ENCODE peak calls at places on chromosomes 13 and 19, in four cellular contexts. L is left ventricle myocardium inferior, C is DND-41, X is trophoblast cell. Z is an unnamed sample.
A peak's percentile ranks its signal among the peaks of the same experiment; 100 is the strongest.

GRCh38 chr19:7394728-7395359 is 46.1 kb downstream of the ARHGEF18 start:
- DNase-seq in L (peak; percentile 87), C (peak; percentile 92), X (peak; percentile 93), Z (peak; percentile 68)

GRCh38 chr19:815775-816499 is 5.8 kb downstream of the PLPPR3 start:
- DNase-seq in L (no peak), C (no peak), X (no peak), Z (no peak)

GRCh38 chr13:50357586-50358118 is 342.4 kb downstream of the KCNRG start:
- DNase-seq in L (no peak), C (no peak), X (peak; percentile 78), Z (peak; percentile 34)

GRCh38 chr19:4870025-4870700 is 2.7 kb upstream of the PLIN3 start:
- DNase-seq in L (no peak), C (no peak), X (peak; percentile 91), Z (peak; percentile 91)

GRCh38 chr13:22298530-22298929 is 627.7 kb downstream of the FGF9 start:
- DNase-seq in L (no peak), C (no peak), X (no peak), Z (no peak)

GRCh38 chr19:581399-582111 is 8.1 kb upstream of the HCN2 start:
- DNase-seq in L (no peak), C (no peak), X (no peak), Z (no peak)

GRCh38 chr13:38582133-38582532 is 104.7 kb upstream of the FREM2 start:
- DNase-seq in L (no peak), C (peak; percentile 11), X (peak; percentile 72), Z (no peak)

GRCh38 chr19:43524922-43525835 is 1.8 kb downstream of the ETHE1 start:
- DNase-seq in L (peak; percentile 49), C (no peak), X (peak; percentile 70), Z (peak; percentile 77)

GRCh38 chr19:39479916-39480315 is 722 bp upstream of the TIMM50 start:
- DNase-seq in L (no peak), C (no peak), X (peak; percentile 61), Z (no peak)

GRCh38 chr19:3065675-3066357 is 3.5 kb upstream of the TLE5 start:
- DNase-seq in L (no peak), C (no peak), X (no peak), Z (no peak)

GRCh38 chr13:55577082-55577846 is 1563.5 kb upstream of the PRR20A start:
- DNase-seq in L (no peak), C (no peak), X (no peak), Z (no peak)

GRCh38 chr13:76848596-76848995 is 37.6 kb downstream of the KCTD12 start:
- DNase-seq in L (peak; percentile 34), C (no peak), X (peak; percentile 45), Z (no peak)

GRCh38 chr13:64959276-64959675 is 2270.9 kb downstream of the PCDH9 start:
- DNase-seq in L (no peak), C (no peak), X (no peak), Z (no peak)

GRCh38 chr13:105655046-105655445 is 880.4 kb downstream of the EFNB2 start:
- DNase-seq in L (no peak), C (no peak), X (peak; percentile 19), Z (peak; percentile 78)

GRCh38 chr13:25170554-25171107 is 1.5 kb downstream of the AMER2 start:
- DNase-seq in L (no peak), C (no peak), X (peak; percentile 9), Z (no peak)

GRCh38 chr13:48156466-48156865 is 61.6 kb upstream of the MED4 start:
- DNase-seq in L (no peak), C (peak; percentile 85), X (peak; percentile 34), Z (peak; percentile 64)

GRCh38 chr13:97344250-97345175 is 89.5 kb upstream of the RAP2A start:
- DNase-seq in L (peak; percentile 58), C (peak; percentile 48), X (peak; percentile 71), Z (no peak)

GRCh38 chr13:28679628-28680027 is 20.7 kb downstream of the POMP start:
- DNase-seq in L (no peak), C (no peak), X (peak; percentile 36), Z (no peak)

GRCh38 chr19:45883586-45883880 is 2.4 kb downstream of the IRF2BP1 start:
- DNase-seq in L (no peak), C (no peak), X (no peak), Z (no peak)

GRCh38 chr13:27349458-27349857 is 75.0 kb upstream of the GTF3A start:
- DNase-seq in L (no peak), C (no peak), X (no peak), Z (no peak)

GRCh38 chr19:40403262-40403984 is 9.8 kb downstream of the PRX start:
- DNase-seq in L (peak; percentile 95), C (peak; percentile 81), X (peak; percentile 85), Z (peak; percentile 36)

GRCh38 chr13:113178896-113179167 is 20.4 kb downstream of the PROZ start:
- DNase-seq in L (no peak), C (no peak), X (no peak), Z (no peak)

GRCh38 chr13:39910041-39910440 is 254.6 kb downstream of the COG6 start:
- DNase-seq in L (no peak), C (no peak), X (peak; percentile 65), Z (no peak)

GRCh38 chr19:56308792-56309191 is 5.8 kb downstream of the ZSCAN5A start:
- DNase-seq in L (no peak), C (no peak), X (no peak), Z (no peak)

GRCh38 chr13:83221813-83222241 is 660.4 kb downstream of the SLITRK1 start:
- DNase-seq in L (no peak), C (no peak), X (no peak), Z (peak; percentile 76)

GRCh38 chr13:41402695-41403511 is 54.4 kb upstream of the RGCC start:
- DNase-seq in L (no peak), C (no peak), X (no peak), Z (peak; percentile 25)

GRCh38 chr19:19613456-19613855 is 5.0 kb downstream of the PBX4 start:
- DNase-seq in L (no peak), C (no peak), X (peak; percentile 96), Z (peak; percentile 49)

GRCh38 chr13:36979361-36980040 is 19.6 kb downstream of the ALG5 start:
- DNase-seq in L (no peak), C (no peak), X (no peak), Z (no peak)

GRCh38 chr13:59677966-59678814 is 485.5 kb downstream of the DIAPH3 start:
- DNase-seq in L (no peak), C (no peak), X (peak; percentile 87), Z (peak; percentile 28)

GRCh38 chr19:37903096-37903495 is 3.3 kb downstream of the WDR87 start:
- DNase-seq in L (no peak), C (no peak), X (peak; percentile 19), Z (no peak)
- H3K27ac ChIP-seq in L (no peak overlapping the region), C (no peak overlapping the region), X (no peak overlapping the region), Z (no peak overlapping the region)

GRCh38 chr19:18421371-18421959 is 2.3 kb downstream of the SSBP4 start:
- DNase-seq in L (no peak), C (no peak), X (no peak), Z (no peak)

GRCh38 chr19:18419699-18420460 is 682 bp downstream of the SSBP4 start:
- DNase-seq in L (no peak), C (peak; percentile 71), X (no peak), Z (no peak)

GRCh38 chr19:18422530-18423191 is 3.5 kb downstream of the SSBP4 start:
- DNase-seq in L (no peak), C (peak; percentile 52), X (no peak), Z (no peak)

GRCh38 chr19:18419195-18419698 is at the start of gene SSBP4:
- DNase-seq in L (peak; percentile 81), C (peak; percentile 73), X (peak; percentile 77), Z (peak; percentile 37)

GRCh38 chr19:18420931-18421330 is 1.7 kb downstream of the SSBP4 start:
- DNase-seq in L (no peak), C (no peak), X (no peak), Z (no peak)
- H3K4me1 ChIP-seq in L (peaks cover 85% of the 10 kb centered on the region), C (peaks cover 64% of the 10 kb centered on the region), X (peaks cover 33% of the 10 kb centered on the region), Z (peaks cover 5% of the 10 kb centered on the region)

GRCh38 chr13:34767778-34768177 is 174.3 kb upstream of the NBEA start:
- DNase-seq in L (no peak), C (no peak), X (no peak), Z (no peak)

GRCh38 chr13:34758628-34759027 is 183.4 kb upstream of the NBEA start:
- DNase-seq in L (no peak), C (no peak), X (no peak), Z (no peak)

GRCh38 chr13:34765446-34766180 is 176.5 kb upstream of the NBEA start:
- DNase-seq in L (no peak), C (no peak), X (no peak), Z (no peak)

GRCh38 chr13:34762312-34762711 is 179.8 kb upstream of the NBEA start:
- DNase-seq in L (no peak), C (no peak), X (peak; percentile 57), Z (no peak)

DNA sequence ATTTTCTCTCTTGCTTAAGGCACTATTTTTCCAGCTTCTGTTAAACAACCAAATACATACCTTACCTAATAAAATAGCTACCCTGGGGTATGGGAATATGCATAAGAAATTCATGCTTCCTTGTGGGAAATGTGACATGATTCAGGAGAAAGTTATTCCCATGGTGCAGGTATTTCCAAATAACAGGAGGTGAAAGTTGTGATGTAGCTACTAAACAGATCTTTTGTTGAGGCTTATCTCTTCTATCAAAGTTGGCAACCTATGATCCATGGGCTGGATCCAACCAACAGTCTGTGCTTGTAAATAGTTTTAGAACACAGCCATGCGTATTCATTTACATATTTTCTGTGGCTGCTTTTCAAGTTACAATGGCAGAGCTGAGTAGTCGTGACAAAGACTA is 177.8 kb upstream of the NBEA start:
- DNase-seq in L (no peak), C (no peak), X (peak; percentile 84), Z (peak; percentile 64)
- H3K27ac ChIP-seq in L (no peak overlapping the region), C (no peak overlapping the region), X (no peak overlapping the region), Z (no peak overlapping the region)

GRCh38 chr19:54356444-54357056 is 8.2 kb downstream of the LAIR1 start:
- DNase-seq in L (no peak), C (peak; percentile 17), X (no peak), Z (no peak)
- H3K4me1 ChIP-seq in L (no peaks in the 10 kb centered on the region), C (peaks cover 6% of the 10 kb centered on the region), X (no peaks in the 10 kb centered on the region), Z (no peaks in the 10 kb centered on the region)

GRCh38 chr13:43880451-43880850 is 747 bp downstream of the LACC1 start:
- DNase-seq in L (no peak), C (no peak), X (peak; percentile 23), Z (no peak)
- H3K27ac ChIP-seq in L (no peak overlapping the region), C (no peak overlapping the region), X (no peak overlapping the region), Z (no peak overlapping the region)

GRCh38 chr13:99264053-99264452 is 5.9 kb upstream of the GPR18 start:
- DNase-seq in L (no peak), C (no peak), X (no peak), Z (no peak)

GRCh38 chr13:99265162-99265822 is 7.1 kb upstream of the GPR18 start:
- DNase-seq in L (no peak), C (no peak), X (no peak), Z (no peak)

GRCh38 chr13:99261040-99261439 is 2.9 kb upstream of the GPR18 start:
- DNase-seq in L (no peak), C (no peak), X (no peak), Z (no peak)

GRCh38 chr13:99265823-99266426 is 7.7 kb upstream of the GPR18 start:
- DNase-seq in L (no peak), C (no peak), X (peak; percentile 75), Z (peak; percentile 33)

GRCh38 chr13:99263386-99263785 is 5.2 kb upstream of the GPR18 start:
- DNase-seq in L (no peak), C (no peak), X (no peak), Z (no peak)
- H3K4me1 ChIP-seq in L (peaks cover 24% of the 10 kb centered on the region), C (peaks cover 2% of the 10 kb centered on the region), X (no peaks in the 10 kb centered on the region), Z (no peaks in the 10 kb centered on the region)

Z was measured in foreskin keratinocyte.